ENCODE peak calls at places on chromosome 16, in seven cellular contexts. N is T-helper 2 cell; A is ELR; J is naive thymus-derived CD8-positive, alpha-beta T cell; I is Kasumi-1; G is caudate nucleus; M is SK-N-SH. C is an unnamed sample.
A peak's percentile ranks its signal among the peaks of the same experiment; 100 is the strongest.

GRCh38 chr16:65919116-65919515 is 447.4 kb upstream of the CDH5 start:
- DNase-seq in N (no peak), M (no peak), I (no peak), G (no peak), J (no peak), A (no peak), C (no peak)

GRCh38 chr16:13426279-13426678 is 493.7 kb upstream of the ERCC4 start:
- DNase-seq in N (no peak), G (no peak), A (no peak), J (no peak), M (no peak), I (peak; percentile 69), C (no peak)

GRCh38 chr16:12321363-12321762 is 344.8 kb downstream of the SNX29 start:
- DNase-seq in A (no peak), I (no peak), N (no peak), J (no peak), G (no peak), M (no peak), C (no peak)

GRCh38 chr16:28915181-28915580 is 9.9 kb downstream of the RABEP2 start:
- DNase-seq in N (no peak), G (no peak), M (no peak), A (peak; percentile 78), J (no peak), I (no peak), C (no peak)

GRCh38 chr16:4264546-4264945 is 8.3 kb downstream of the TFAP4 start:
- DNase-seq in G (no peak), I (no peak), N (no peak), M (peak; percentile 69), J (no peak), A (no peak), C (no peak)

GRCh38 chr16:54939537-54940278 is 9.0 kb downstream of the IRX5 start:
- DNase-seq in A (no peak), N (no peak), J (no peak), I (no peak), G (peak; percentile 49), M (no peak), C (no peak)

GRCh38 chr16:55470533-55471371 is 8.2 kb upstream of the MMP2 start:
- DNase-seq in M (no peak), N (no peak), A (peak; percentile 36), G (no peak), J (no peak), I (no peak), C (no peak)

GRCh38 chr16:54602666-54603065 is 316.1 kb upstream of the IRX3 start:
- DNase-seq in J (no peak), N (no peak), I (no peak), G (no peak), A (no peak), M (no peak), C (no peak)

GRCh38 chr16:4386452-4386813 is 14.8 kb downstream of the VASN start:
- DNase-seq in G (no peak), I (no peak), A (no peak), J (no peak), M (no peak), N (no peak), C (no peak)

GRCh38 chr16:19128454-19129210 is 14.9 kb downstream of the ITPRIPL2 start:
- DNase-seq in N (no peak), A (no peak), J (no peak), I (no peak), M (no peak), G (no peak), C (no peak)

GRCh38 chr16:71254832-71255560 is 24.5 kb upstream of the HYDIN start:
- DNase-seq in N (no peak), J (no peak), A (no peak), G (no peak), M (no peak), I (no peak), C (no peak)

GRCh38 chr16:86508028-86508946 is 2.0 kb upstream of the FOXF1 start:
- DNase-seq in J (no peak), M (no peak), I (no peak), A (peak; percentile 62), N (no peak), G (no peak), C (no peak)

GRCh38 chr16:83439412-83439811 is 368.4 kb upstream of the HSBP1 start:
- DNase-seq in N (no peak), I (no peak), M (no peak), A (no peak), G (no peak), J (no peak), C (no peak)

GRCh38 chr16:64925166-64925565 is 196.7 kb downstream of the CDH11 start:
- DNase-seq in A (no peak), G (no peak), N (no peak), I (no peak), J (no peak), M (no peak), C (no peak)

GRCh38 chr16:23960081-23960499 is 124.3 kb downstream of the PRKCB start:
- DNase-seq in G (no peak), N (no peak), J (no peak), I (no peak), M (no peak), A (no peak), C (no peak)

GRCh38 chr16:29926675-29927522 is 873 bp upstream of the KCTD13 start:
- DNase-seq in I (no peak), M (peak; percentile 47), J (no peak), N (no peak), A (peak; percentile 51), G (peak; percentile 40), C (no peak)

GRCh38 chr16:19290860-19291259 is 5.3 kb downstream of the CLEC19A start:
- DNase-seq in A (no peak), N (no peak), G (no peak), J (no peak), M (no peak), I (no peak), C (no peak)

GRCh38 chr16:4214215-4214621 is 27.7 kb downstream of the SRL start:
- DNase-seq in M (no peak), J (no peak), A (peak; percentile 91), G (no peak), I (no peak), N (no peak), C (no peak)

GRCh38 chr16:38941-39892 is 14.2 kb downstream of the POLR3K start:
- DNase-seq in A (no peak), J (peak; percentile 46), N (no peak), M (no peak), G (no peak), I (no peak), C (no peak)

GRCh38 chr16:81403208-81403600 is 41.4 kb upstream of the CMIP start:
- DNase-seq in I (no peak), A (no peak), N (no peak), G (no peak), M (no peak), J (no peak), C (no peak)

GRCh38 chr16:77531741-77532140 is 96.9 kb upstream of the ADAMTS18 start:
- DNase-seq in A (peak; percentile 29), J (no peak), G (no peak), M (no peak), I (no peak), N (no peak), C (no peak)

GRCh38 chr16:28038401-28038800 is 25.1 kb downstream of the GSG1L start:
- DNase-seq in G (no peak), J (no peak), A (no peak), N (no peak), M (no peak), I (no peak), C (no peak)

GRCh38 chr16:3098459-3099394 is at the start of gene ZSCAN10:
- DNase-seq in A (no peak), J (no peak), G (no peak), N (no peak), I (no peak), M (no peak), C (no peak)

GRCh38 chr16:15946257-15947044 is 3.0 kb upstream of the ABCC1 start:
- DNase-seq in I (no peak), G (no peak), J (no peak), M (no peak), N (no peak), A (peak; percentile 79), C (peak; percentile 56)

GRCh38 chr16:23072769-23073549 is 76.3 kb downstream of the USP31 start:
- DNase-seq in G (no peak), N (no peak), M (peak; percentile 31), I (no peak), A (peak; percentile 57), J (no peak), C (no peak)

GRCh38 chr16:50373345-50373701 is 4.5 kb upstream of the BRD7 start:
- DNase-seq in A (no peak), M (no peak), J (no peak), G (no peak), N (no peak), I (no peak), C (no peak)

GRCh38 chr16:31269541-31269940 is 9.8 kb downstream of the ITGAM start:
- DNase-seq in G (no peak), J (no peak), N (no peak), A (no peak), M (no peak), I (no peak), C (no peak)

GRCh38 chr16:70294385-70295029 is 4.5 kb upstream of the DDX19B start:
- DNase-seq in J (no peak), A (no peak), N (no peak), M (no peak), G (no peak), I (no peak), C (no peak)

GRCh38 chr16:89248196-89249005 is 30.9 kb downstream of the ZNF778 start:
- DNase-seq in A (no peak), I (no peak), N (no peak), M (peak; percentile 40), G (no peak), J (no peak), C (no peak)

GRCh38 chr16:68776821-68777485 is 39.9 kb downstream of the CDH1 start:
- DNase-seq in G (no peak), N (no peak), A (no peak), M (no peak), J (no peak), I (no peak), C (no peak)

GRCh38 chr16:59686405-59686804 is 952.3 kb upstream of the GOT2 start:
- DNase-seq in I (no peak), N (no peak), M (no peak), A (no peak), J (no peak), G (no peak), C (no peak)

GRCh38 chr16:1202274-1202673 is 22.8 kb downstream of the TPSG1 start:
- DNase-seq in A (no peak), J (no peak), N (no peak), M (no peak), G (no peak), I (no peak), C (no peak)

GRCh38 chr16:88772871-88773811 is 11.9 kb downstream of the PIEZO1 start:
- DNase-seq in M (no peak), A (peak; percentile 95), G (no peak), I (no peak), N (no peak), J (no peak), C (no peak)

GRCh38 chr16:89167425-89167941 is 4.1 kb upstream of the CDH15 start:
- DNase-seq in I (peak; percentile 39), J (peak; percentile 81), M (peak; percentile 96), G (peak; percentile 67), A (peak; percentile 83), N (peak; percentile 73), C (peak; percentile 97)

C was measured in HAP-1.